ENCODE peak calls at places on chromosomes 7 and 10, in nine cellular contexts. F, O, E, U, C, K, G, B and T are unnamed samples. For H3K4me1 and H3K36me3, the result is how much of the 10 kb centered on the place peaks cover.

GRCh38 chr10:122083478-122084025 is 94.6 kb downstream of the TACC2 start:
- DNase-seq in K (no peak), G (peak), O (no peak), B (no peak), E (no peak), U (no peak), F (no peak), C (no peak), T (no peak)

GRCh38 chr10:77524300-77524711 is 113.3 kb downstream of the KCNMA1 start:
- DNase-seq in G (no peak), K (no peak), E (peak), F (no peak), C (peak), B (no peak), O (peak), U (no peak), T (no peak)

GRCh38 chr7:18901351-18901750 is 216.1 kb downstream of the TWIST1 start:
- DNase-seq in K (no peak), F (no peak), B (no peak), E (no peak), O (no peak), C (no peak), U (no peak), G (no peak), T (peak)

GRCh38 chr10:129047585-129047984 is 419.5 kb upstream of the MGMT start:
- DNase-seq in O (no peak), U (no peak), F (no peak), B (no peak), G (no peak), C (no peak), E (no peak), K (no peak), T (no peak)

GRCh38 chr7:50335795-50336754 is 31.6 kb downstream of the IKZF1 start:
- DNase-seq in C (no peak), G (no peak), E (no peak), B (no peak), F (no peak), U (peak), O (no peak), K (no peak), T (no peak)

GRCh38 chr7:93147358-93147757 is 827 bp downstream of the SAMD9L start:
- DNase-seq in O (peak), U (no peak), B (no peak), F (peak), K (no peak), G (no peak), E (no peak), C (peak), T (no peak)

GRCh38 chr10:95821766-95822165 is 65.8 kb downstream of the ENTPD1 start:
- DNase-seq in G (no peak), K (no peak), U (no peak), B (no peak), F (no peak), C (no peak), O (no peak), E (no peak), T (no peak)

GRCh38 chr7:28955356-28955722 is 2.8 kb downstream of the TRIL start:
- DNase-seq in O (no peak), F (no peak), G (no peak), K (no peak), B (no peak), E (no peak), U (no peak), C (no peak), T (no peak)

GRCh38 chr10:47244560-47245500 is 55.2 kb upstream of the GDF10 start:
- DNase-seq in B (no peak), C (no peak), F (no peak), K (no peak), E (no peak), O (no peak), U (no peak), G (no peak), T (no peak)

GRCh38 chr7:105014725-105015630 is 973 bp downstream of the KMT2E start:
- DNase-seq in C (peak), F (peak), G (no peak), K (no peak), B (no peak), E (peak), O (peak), U (no peak), T (peak)

GRCh38 chr7:41996381-41997035 is 240.5 kb downstream of the GLI3 start:
- DNase-seq in F (no peak), O (peak), B (no peak), K (no peak), E (no peak), C (peak), U (no peak), G (no peak), T (peak)

GRCh38 chr10:60399343-60399742 is 9.7 kb upstream of the ANK3 start:
- DNase-seq in E (peak), F (no peak), G (no peak), O (no peak), C (no peak), U (no peak), K (no peak), B (no peak), T (no peak)

GRCh38 chr7:3416453-3416852 is 115.4 kb downstream of the SDK1 start:
- DNase-seq in C (no peak), O (no peak), F (no peak), G (no peak), E (no peak), U (no peak), B (no peak), K (no peak), T (no peak)

GRCh38 chr7:112056409-112056808 is 149.8 kb downstream of the DOCK4 start:
- DNase-seq in K (no peak), G (no peak), F (no peak), O (peak), C (peak), E (no peak), U (no peak), B (no peak), T (peak)

GRCh38 chr10:60733189-60733815 is 45.0 kb upstream of the CDK1 start:
- DNase-seq in B (peak), U (peak), G (no peak), O (peak), F (peak), K (peak), E (peak), C (peak), T (peak)

GRCh38 chr7:3722396-3722846 is 421.4 kb downstream of the SDK1 start:
- DNase-seq in K (peak), U (no peak), E (no peak), O (no peak), G (no peak), C (no peak), F (peak), B (no peak), T (peak)

GRCh38 chr7:5494683-5495561 is 71.3 kb upstream of the TNRC18 start:
- DNase-seq in B (peak), O (peak), E (peak), C (peak), F (peak), U (peak), K (no peak), G (peak), T (peak)

GRCh38 chr7:17898111-17898510 is 42.2 kb downstream of the SNX13 start:
- DNase-seq in K (no peak), E (no peak), F (no peak), B (no peak), U (no peak), O (no peak), C (no peak), G (no peak), T (no peak)

GRCh38 chr10:75646218-75646915 is 214.9 kb downstream of the LRMDA start:
- DNase-seq in G (no peak), O (no peak), F (no peak), U (no peak), B (no peak), C (no peak), E (no peak), K (no peak), T (no peak)

GRCh38 chr7:129990403-129991192 is 37.8 kb upstream of the UBE2H start:
- DNase-seq in U (no peak), E (no peak), F (no peak), O (peak), B (no peak), K (no peak), C (no peak), G (no peak), T (no peak)

GRCh38 chr7:92609921-92610518 is 19.8 kb upstream of the FAM133B start:
- DNase-seq in E (no peak), K (no peak), G (no peak), O (peak), F (no peak), C (peak), B (no peak), U (no peak), T (no peak)

GRCh38 chr10:4686644-4686996 is 139.4 kb upstream of the AKR1E2 start:
- DNase-seq in B (no peak), E (no peak), U (no peak), C (no peak), O (peak), K (no peak), F (no peak), G (no peak), T (no peak)

GRCh38 chr7:41107330-41107937 is 595.5 kb downstream of the INHBA start:
- DNase-seq in E (peak), O (peak), C (no peak), B (no peak), K (no peak), G (no peak), U (peak), F (no peak), T (no peak)

GRCh38 chr7:42928754-42929153 is 3.2 kb downstream of the PSMA2 start:
- DNase-seq in U (no peak), G (no peak), F (no peak), C (no peak), O (no peak), K (no peak), E (no peak), B (no peak), T (no peak)

GRCh38 chr10:122333037-122333436 is 41.5 kb upstream of the PLEKHA1 start:
- DNase-seq in O (peak), G (no peak), F (no peak), B (no peak), U (no peak), K (no peak), C (no peak), E (no peak), T (no peak)

GRCh38 chr10:17599089-17599488 is 18.1 kb downstream of the HACD1 start:
- DNase-seq in U (no peak), C (no peak), G (no peak), K (peak), E (no peak), B (no peak), O (peak), F (no peak), T (no peak)

GRCh38 chr7:152914014-152914844 is 154.7 kb downstream of the ACTR3B start:
- DNase-seq in U (no peak), F (no peak), O (no peak), G (no peak), B (no peak), E (no peak), C (no peak), K (no peak), T (no peak)

GRCh38 chr10:61757525-61758397 is 95.0 kb downstream of the CABCOCO1 start:
- DNase-seq in G (no peak), O (peak), F (no peak), C (no peak), E (peak), U (no peak), B (no peak), K (no peak), T (no peak)

GRCh38 chr7:55554055-55554454 is 18.2 kb downstream of the VOPP1 start:
- DNase-seq in K (no peak), U (no peak), C (no peak), B (no peak), O (no peak), E (no peak), F (no peak), G (no peak), T (no peak)
- H3K4me1 ChIP-seq in K (under half), U (under half), C (half or more), B (under half), O (under half), E (under half), F (under half), G (under half), T (under half)

GRCh38 chr10:126013489-126014281 is 117.3 kb downstream of the FANK1 start:
- DNase-seq in K (no peak), B (no peak), G (no peak), F (peak), O (peak), U (no peak), E (no peak), C (no peak), T (no peak)
- H3K36me3 ChIP-seq in K (under half), B (under half), G (under half), F (under half), O (under half), U (under half), E (under half), C (under half), T (under half)

GRCh38 chr7:88217675-88218427 is 2.0 kb downstream of the SRI start:
- DNase-seq in B (no peak), G (no peak), C (peak), F (no peak), U (no peak), O (no peak), E (no peak), K (no peak), T (peak)
- H3K4me3 ChIP-seq in B (peak), G (peak), C (peak), F (no peak), U (peak), O (peak), E (no peak), K (no peak), T (peak)

GRCh38 chr10:28494420-28494819 is 38.5 kb upstream of the WAC start:
- DNase-seq in B (no peak), C (no peak), K (no peak), F (no peak), G (no peak), O (no peak), E (no peak), U (no peak), T (no peak)

GRCh38 chr10:28496481-28496961 is 36.4 kb upstream of the WAC start:
- DNase-seq in B (no peak), C (no peak), K (no peak), U (no peak), O (no peak), G (no peak), F (no peak), E (no peak), T (no peak)

GRCh38 chr10:28496017-28496416 is 36.9 kb upstream of the WAC start:
- DNase-seq in K (no peak), C (no peak), B (no peak), G (no peak), F (no peak), U (no peak), E (no peak), O (no peak), T (no peak)

GRCh38 chr10:28497313-28498126 is 35.4 kb upstream of the WAC start:
- DNase-seq in K (no peak), E (no peak), U (no peak), F (no peak), O (no peak), B (no peak), G (no peak), C (no peak), T (no peak)

DNA sequence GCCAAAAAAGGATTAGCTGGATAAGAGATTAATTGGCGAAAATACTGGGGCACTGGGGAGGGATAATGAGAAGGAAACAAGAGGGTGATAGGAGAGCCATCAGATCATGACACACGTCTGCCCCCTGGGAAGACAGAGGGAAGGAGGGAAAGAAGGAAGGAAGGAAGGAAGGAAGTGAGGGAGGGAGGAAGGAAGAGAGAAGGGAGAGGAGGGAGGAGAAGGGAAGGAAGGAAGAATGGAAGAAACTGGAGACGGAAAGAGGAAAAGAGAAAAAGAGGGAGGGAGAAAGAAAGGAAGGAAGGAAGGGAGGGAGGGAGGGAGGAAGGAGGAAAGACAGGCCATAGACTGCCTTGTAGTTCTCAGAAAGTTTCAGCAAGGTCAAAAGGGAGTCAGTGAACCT is 37.8 kb upstream of the WAC start:
- DNase-seq in K (no peak), F (no peak), U (no peak), B (no peak), E (no peak), G (no peak), C (no peak), O (no peak), T (no peak)
- H3K4me1 ChIP-seq in K (under half), F (under half), U (under half), B (under half), E (under half), G (under half), C (under half), O (under half), T (under half)

GRCh38 chr10:112429147-112429546 is 17.6 kb downstream of the ZDHHC6 start:
- DNase-seq in B (no peak), G (no peak), O (no peak), C (no peak), U (no peak), E (no peak), K (no peak), F (no peak), T (no peak)
- H3K36me3 ChIP-seq in B (half or more), G (half or more), O (under half), C (under half), U (half or more), E (under half), K (under half), F (under half), T (under half)

GRCh38 chr7:47953822-47954221 is 5.6 kb upstream of the PKD1L1 start:
- DNase-seq in K (no peak), B (no peak), U (no peak), O (no peak), E (no peak), F (no peak), C (no peak), G (no peak), T (no peak)
- H3K4me3 ChIP-seq in K (no peak), B (no peak), U (no peak), O (no peak), E (no peak), F (no peak), C (no peak), G (no peak), T (no peak)

GRCh38 chr10:43411536-43411935 is 2.5 kb upstream of the HNRNPF start:
- DNase-seq in F (no peak), O (peak), E (no peak), U (no peak), G (no peak), B (no peak), K (no peak), C (no peak), T (no peak)

GRCh38 chr10:43420369-43421200 is 11.6 kb upstream of the HNRNPF start:
- DNase-seq in K (no peak), O (peak), E (peak), G (peak), C (peak), U (peak), B (peak), F (peak), T (peak)

GRCh38 chr10:43419997-43420368 is 11.0 kb upstream of the HNRNPF start:
- DNase-seq in E (no peak), K (no peak), B (no peak), U (no peak), F (no peak), C (no peak), O (no peak), G (no peak), T (no peak)

GRCh38 chr10:43417950-43418768 is 9.2 kb upstream of the HNRNPF start:
- DNase-seq in G (no peak), F (no peak), U (no peak), O (no peak), E (no peak), K (no peak), C (peak), B (no peak), T (no peak)

DNA sequence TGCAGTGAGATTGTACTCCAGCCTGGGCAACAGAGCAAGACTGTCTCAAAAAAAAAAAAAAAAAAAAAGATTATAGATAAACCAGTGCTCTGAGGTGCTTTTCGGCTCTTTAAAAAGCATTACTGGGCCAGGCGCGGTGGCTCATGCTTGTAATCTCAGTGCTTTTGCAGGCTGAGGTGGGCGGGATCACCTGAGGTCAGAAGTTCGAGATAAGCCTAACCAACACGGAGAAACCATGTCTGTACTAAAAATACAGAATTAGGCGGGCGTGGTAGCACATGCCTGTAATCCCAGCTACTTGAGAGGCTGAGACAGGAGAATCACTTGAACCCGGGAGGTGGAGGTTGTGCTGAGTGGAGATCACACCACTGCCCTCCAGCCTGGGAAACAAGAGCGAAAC is 6.6 kb upstream of the HNRNPF start:
- DNase-seq in G (no peak), K (no peak), F (no peak), O (no peak), E (no peak), B (no peak), U (no peak), C (no peak), T (no peak)
- H3K4me1 ChIP-seq in G (under half), K (under half), F (under half), O (under half), E (under half), B (under half), U (under half), C (under half), T (under half)

DNA sequence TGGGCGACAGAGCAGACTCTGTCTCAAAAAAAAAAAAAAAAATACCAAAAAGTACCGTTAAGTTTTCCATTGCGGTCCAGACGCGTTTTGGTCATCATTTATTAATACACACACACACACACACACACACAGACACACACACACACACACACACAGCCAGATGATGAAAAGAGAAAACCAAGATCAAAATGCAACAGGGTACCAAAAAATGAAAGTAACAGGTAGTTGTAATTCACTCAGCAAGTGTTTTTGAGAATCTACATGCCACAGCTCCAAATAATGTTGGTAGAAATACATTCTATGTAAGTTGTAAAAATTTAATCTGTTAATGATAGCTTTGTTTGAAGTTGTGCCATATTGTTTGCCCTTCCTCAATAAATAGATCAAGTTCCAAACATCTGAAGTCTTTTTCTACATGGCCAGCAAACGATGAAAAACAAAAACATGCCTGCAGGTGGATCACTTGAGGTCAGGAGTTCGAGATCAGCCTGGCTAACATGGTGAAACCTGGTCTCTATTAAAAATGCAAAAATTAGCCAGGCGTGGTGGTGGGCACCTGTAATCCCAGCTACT is 9.4 kb downstream of the YWHAG start:
- DNase-seq in B (no peak), C (no peak), E (no peak), K (no peak), U (no peak), F (no peak), O (no peak), G (no peak), T (no peak)
- H3K36me3 ChIP-seq in B (half or more), C (under half), E (under half), K (under half), U (half or more), F (under half), O (under half), G (half or more), T (half or more)

GRCh38 chr7:131111081-131111576 is 216.5 kb upstream of the MKLN1 start:
- DNase-seq in O (peak), G (no peak), B (no peak), E (no peak), K (no peak), U (no peak), F (no peak), C (peak), T (peak)

GRCh38 chr7:131110294-131111080 is 217.2 kb upstream of the MKLN1 start:
- DNase-seq in B (no peak), O (peak), E (peak), C (peak), U (no peak), F (peak), K (no peak), G (no peak), T (peak)

GRCh38 chr7:131108212-131108980 is 219.3 kb upstream of the MKLN1 start:
- DNase-seq in E (no peak), U (peak), B (no peak), K (no peak), O (peak), G (no peak), C (peak), F (no peak), T (no peak)

GRCh38 chr7:131109011-131109756 is 218.5 kb upstream of the MKLN1 start:
- DNase-seq in U (no peak), E (no peak), K (no peak), C (peak), F (no peak), B (no peak), G (no peak), O (peak), T (no peak)

DNA sequence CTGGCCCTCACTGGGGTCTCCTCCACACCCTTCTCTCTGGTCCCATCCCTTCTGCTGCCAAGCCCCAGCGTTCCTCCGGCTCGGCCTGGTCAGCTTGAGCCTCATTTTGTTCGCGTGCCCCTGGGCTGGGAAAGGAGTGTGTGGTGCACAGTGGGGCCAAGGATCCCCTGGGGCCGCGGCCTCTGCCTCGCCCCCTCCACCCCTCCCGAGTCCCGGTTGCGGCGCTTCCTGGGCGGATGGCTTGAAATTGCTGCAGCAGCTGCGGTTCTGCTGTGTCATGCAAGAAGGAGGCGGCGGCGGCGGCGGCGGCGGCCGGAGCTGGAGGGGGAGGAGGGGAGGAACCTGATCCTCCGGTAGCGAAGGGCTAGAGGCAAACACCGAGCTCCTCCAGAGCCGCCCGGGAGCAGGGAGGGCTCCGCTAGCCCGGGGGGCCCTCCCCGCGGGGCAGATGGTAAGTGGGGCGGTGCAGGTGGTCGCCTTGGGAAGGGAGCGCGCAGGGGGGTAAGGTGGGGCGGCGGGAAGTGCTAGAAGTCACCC is 217.9 kb upstream of the MKLN1 start:
- DNase-seq in U (peak), C (peak), G (peak), B (peak), O (peak), K (no peak), E (peak), F (peak), T (peak)
- H3K4me3 ChIP-seq in U (peak), C (peak), G (peak), B (peak), O (peak), K (peak), E (peak), F (peak), T (peak)